ENCODE peak calls at places on chromosomes 13 and 19, in seven cellular contexts. Y is cardiac fibroblast, O is endothelial cell, V is GM23338, X is adrenal gland, G is OCI-LY7, J is glutamatergic neuron. Z is an unnamed sample.

GRCh38 chr19:58538257-58539168 is 5.4 kb upstream of the TRIM28 start:
- DNase-seq in O (peak), Y (peak), G (no peak), V (peak), X (no peak), J (peak), Z (peak)

GRCh38 chr13:45674908-45675307 is 27.2 kb upstream of the CBY2 start:
- DNase-seq in V (peak), J (no peak), O (no peak), G (no peak), X (no peak), Y (peak), Z (no peak)

GRCh38 chr13:24616514-24616913 is 63.7 kb upstream of the ATP12A start:
- DNase-seq in G (no peak), J (no peak), X (no peak), V (no peak), O (no peak), Y (no peak), Z (no peak)

GRCh38 chr19:6236310-6237291 is 43.2 kb downstream of the MLLT1 start:
- DNase-seq in Y (no peak), O (no peak), V (peak), J (no peak), G (no peak), X (peak), Z (no peak)

GRCh38 chr19:4061178-4061682 is 5.5 kb downstream of the ZBTB7A start:
- DNase-seq in V (peak), X (peak), J (no peak), G (peak), Y (peak), O (no peak), Z (no peak)

GRCh38 chr19:29705706-29706105 is 9.4 kb downstream of the C19orf12 start:
- DNase-seq in X (no peak), Y (no peak), G (no peak), J (no peak), V (no peak), O (no peak), Z (no peak)

GRCh38 chr13:46672338-46673090 is 119.5 kb downstream of the LRCH1 start:
- DNase-seq in V (no peak), O (no peak), G (no peak), X (no peak), Y (no peak), J (no peak), Z (no peak)

GRCh38 chr19:35023428-35023827 is 6.8 kb upstream of the SCN1B start:
- DNase-seq in V (no peak), O (no peak), Y (no peak), X (no peak), G (no peak), J (no peak), Z (no peak)

GRCh38 chr19:33720691-33721682 is 75.7 kb upstream of the KCTD15 start:
- DNase-seq in Y (no peak), O (no peak), V (no peak), G (no peak), J (no peak), X (no peak), Z (no peak)

GRCh38 chr19:34556500-34556899 is 74.9 kb downstream of the WTIP start:
- DNase-seq in Y (peak), V (peak), O (peak), J (peak), X (no peak), G (peak), Z (peak)

GRCh38 chr13:50910483-50910805 is 853 bp downstream of the RNASEH2B start:
- DNase-seq in O (peak), V (peak), J (peak), Y (peak), X (no peak), G (peak), Z (peak)

GRCh38 chr13:110592670-110593069 is 22.7 kb upstream of the NAXD start:
- DNase-seq in X (no peak), G (no peak), O (no peak), J (no peak), Y (no peak), V (no peak), Z (no peak)

GRCh38 chr19:51473009-51473707 is 5.2 kb upstream of the CEACAM18 start:
- DNase-seq in G (peak), Y (peak), O (peak), V (peak), X (peak), J (peak), Z (peak)

GRCh38 chr19:35076657-35077056 is 35.1 kb downstream of the HPN start:
- DNase-seq in O (no peak), X (no peak), V (no peak), J (no peak), G (peak), Y (no peak), Z (no peak)

GRCh38 chr13:52980695-52981094 is 47.9 kb upstream of the OLFM4 start:
- DNase-seq in O (no peak), G (no peak), V (no peak), J (no peak), Y (no peak), X (no peak), Z (no peak)

GRCh38 chr13:79860757-79861156 is 379.8 kb downstream of the NDFIP2 start:
- DNase-seq in Y (no peak), X (no peak), J (no peak), G (no peak), V (no peak), O (no peak), Z (no peak)

GRCh38 chr19:23070353-23070781 is 46.5 kb upstream of the ZNF730 start:
- DNase-seq in Y (peak), V (peak), O (no peak), G (no peak), X (peak), J (peak), Z (no peak)

GRCh38 chr19:46284635-46285034 is 12.2 kb upstream of the HIF3A start:
- DNase-seq in G (no peak), V (no peak), O (no peak), Y (no peak), X (no peak), J (no peak), Z (no peak)

GRCh38 chr19:45569619-45570421 is 14.8 kb downstream of the OPA3 start:
- DNase-seq in V (peak), O (peak), X (peak), J (peak), G (peak), Y (peak), Z (peak)

GRCh38 chr13:33145667-33146066 is 129.4 kb downstream of the KL start:
- DNase-seq in O (no peak), Y (no peak), V (no peak), X (no peak), J (no peak), G (no peak), Z (no peak)
- TF ChIP-seq CTCF in O (no peak), Y (no peak), V (no peak), X (no peak), J (no peak), G (no peak), Z (no peak)

GRCh38 chr13:27281420-27281819 is 10.8 kb downstream of the RASL11A start:
- DNase-seq in X (no peak), Y (no peak), V (no peak), O (no peak), J (no peak), G (no peak), Z (no peak)
- TF ChIP-seq CTCF in X (no peak), Y (no peak), V (no peak), O (no peak), J (no peak), G (no peak), Z (no peak)

DNA sequence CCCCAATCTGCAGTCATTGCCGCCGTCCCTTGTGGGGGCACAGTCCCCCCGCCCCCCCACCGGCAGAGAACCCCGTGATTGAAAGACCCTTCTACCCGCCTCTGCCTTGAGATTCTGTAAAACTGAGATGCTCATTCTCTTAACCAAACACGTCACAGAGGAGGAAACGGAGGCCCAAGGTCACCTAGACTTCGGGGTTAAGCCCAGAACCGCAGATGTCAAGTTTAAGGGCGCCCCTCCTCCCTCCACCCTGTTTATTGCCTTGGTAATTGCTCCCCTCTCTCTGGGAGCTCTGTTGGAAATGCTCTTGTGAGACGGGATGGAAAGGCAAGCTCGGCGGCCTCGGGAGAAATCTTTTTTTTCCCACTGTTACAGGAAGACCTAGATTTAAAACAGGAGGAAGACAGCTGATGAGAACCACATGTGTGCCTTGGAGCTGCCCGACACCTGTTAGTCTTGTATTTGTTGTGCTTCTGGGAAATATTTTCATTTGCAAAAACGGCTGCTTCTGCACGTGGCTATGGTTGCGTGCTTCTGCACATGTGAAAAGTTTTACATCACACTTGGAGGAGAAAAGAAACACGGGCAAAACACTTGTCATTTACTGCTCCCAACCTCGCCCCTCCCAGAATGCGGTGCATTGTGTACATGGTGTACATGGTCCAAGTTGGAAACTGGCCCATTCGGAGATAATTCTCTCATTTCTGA is 1.1 kb upstream of the MED26 start:
- DNase-seq in X (peak), Y (peak), O (no peak), J (no peak), G (peak), V (peak), Z (peak)
- TF ChIP-seq CTCF in X (no peak), Y (no peak), O (no peak), J (no peak), G (peak), V (no peak), Z (no peak)

GRCh38 chr19:10421981-10422461 is 1.7 kb downstream of the PDE4A start:
- DNase-seq in V (no peak), X (no peak), G (peak), O (no peak), J (no peak), Y (no peak), Z (no peak)

GRCh38 chr19:10419646-10420443 is 493 bp upstream of the PDE4A start:
- DNase-seq in O (peak), G (peak), V (peak), J (peak), Y (peak), X (no peak), Z (peak)

GRCh38 chr19:10421240-10421948 is 1.1 kb downstream of the PDE4A start:
- DNase-seq in O (no peak), Y (no peak), G (peak), X (no peak), J (no peak), V (no peak), Z (no peak)

GRCh38 chr19:10419200-10419645 is 1.1 kb upstream of the PDE4A start:
- DNase-seq in G (no peak), J (no peak), Y (no peak), X (no peak), O (no peak), V (no peak), Z (peak)

GRCh38 chr19:10420444-10421239 is at the start of gene PDE4A:
- DNase-seq in G (peak), X (no peak), Y (peak), J (peak), O (peak), V (peak), Z (peak)
- TF ChIP-seq CTCF in G (peak), X (no peak), Y (peak), J (peak), O (peak), V (peak), Z (peak)

DNA sequence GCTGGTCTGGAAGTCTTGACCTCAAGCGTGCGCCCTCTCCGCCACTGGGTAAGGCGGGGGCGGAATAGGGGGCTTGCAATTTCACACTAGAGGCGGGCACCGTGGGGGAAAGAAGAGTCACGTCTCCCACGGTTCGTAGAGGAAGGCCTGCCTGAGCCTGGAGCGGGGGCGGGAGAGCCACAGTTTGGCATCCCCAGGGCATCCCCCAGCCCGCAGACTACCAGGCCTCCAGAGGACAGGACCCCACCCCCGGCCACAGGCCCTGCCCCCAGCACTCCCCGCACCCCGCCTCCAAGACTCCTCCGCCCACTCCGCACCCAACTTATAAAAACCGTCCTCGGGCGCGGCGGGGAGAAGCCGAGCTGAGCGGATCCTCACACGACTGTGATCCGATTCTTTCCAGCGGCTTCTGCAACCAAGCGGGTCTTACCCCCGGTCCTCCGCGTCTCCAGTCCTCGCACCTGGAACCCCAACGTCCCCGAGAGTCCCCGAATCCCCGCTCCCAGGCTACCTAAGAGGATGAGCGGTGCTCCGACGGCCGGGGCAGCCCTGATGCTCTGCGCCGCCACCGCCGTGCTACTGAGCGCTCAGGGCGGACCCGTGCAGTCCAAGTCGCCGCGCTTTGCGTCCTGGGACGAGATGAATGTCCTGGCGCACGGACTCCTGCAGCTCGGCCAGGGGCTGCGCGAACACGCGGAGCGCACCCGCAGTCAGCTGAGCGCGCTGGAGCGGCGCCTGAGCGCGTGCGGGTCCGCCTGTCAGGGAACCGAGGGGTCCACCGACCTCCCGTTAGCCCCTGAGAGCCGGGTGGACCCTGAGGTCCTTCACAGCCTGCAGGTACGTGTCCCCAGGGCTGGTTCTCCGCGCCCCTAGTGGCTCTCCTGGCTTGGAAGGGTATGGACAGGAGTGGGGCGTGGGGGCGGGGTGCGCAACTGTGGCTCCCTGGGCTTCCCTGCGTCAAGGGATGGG is at the start of gene ANGPTL4:
- DNase-seq in J (peak), V (peak), Y (peak), X (peak), O (peak), G (no peak), Z (peak)
- TF ChIP-seq CTCF in J (no peak), V (peak), Y (peak), X (peak), O (no peak), G (no peak), Z (no peak)

GRCh38 chr19:13256918-13257317 is 106.7 kb downstream of the IER2 start:
- DNase-seq in O (no peak), Y (no peak), J (no peak), X (no peak), G (no peak), V (no peak), Z (no peak)

GRCh38 chr19:13255041-13255718 is 105.0 kb downstream of the IER2 start:
- DNase-seq in J (no peak), V (no peak), X (no peak), G (no peak), O (no peak), Y (no peak), Z (no peak)

GRCh38 chr19:13262450-13262849 is 112.2 kb downstream of the IER2 start:
- DNase-seq in Y (peak), O (no peak), V (peak), J (no peak), G (peak), X (no peak), Z (no peak)

GRCh38 chr19:13255719-13256059 is 105.5 kb downstream of the IER2 start:
- DNase-seq in O (no peak), J (no peak), Y (no peak), V (no peak), X (no peak), G (no peak), Z (no peak)

GRCh38 chr19:13260883-13261653 is 110.9 kb downstream of the IER2 start:
- DNase-seq in J (no peak), Y (peak), X (peak), O (no peak), V (no peak), G (no peak), Z (no peak)
- TF ChIP-seq CTCF in J (no peak), Y (peak), X (no peak), O (no peak), V (no peak), G (no peak), Z (no peak)

DNA sequence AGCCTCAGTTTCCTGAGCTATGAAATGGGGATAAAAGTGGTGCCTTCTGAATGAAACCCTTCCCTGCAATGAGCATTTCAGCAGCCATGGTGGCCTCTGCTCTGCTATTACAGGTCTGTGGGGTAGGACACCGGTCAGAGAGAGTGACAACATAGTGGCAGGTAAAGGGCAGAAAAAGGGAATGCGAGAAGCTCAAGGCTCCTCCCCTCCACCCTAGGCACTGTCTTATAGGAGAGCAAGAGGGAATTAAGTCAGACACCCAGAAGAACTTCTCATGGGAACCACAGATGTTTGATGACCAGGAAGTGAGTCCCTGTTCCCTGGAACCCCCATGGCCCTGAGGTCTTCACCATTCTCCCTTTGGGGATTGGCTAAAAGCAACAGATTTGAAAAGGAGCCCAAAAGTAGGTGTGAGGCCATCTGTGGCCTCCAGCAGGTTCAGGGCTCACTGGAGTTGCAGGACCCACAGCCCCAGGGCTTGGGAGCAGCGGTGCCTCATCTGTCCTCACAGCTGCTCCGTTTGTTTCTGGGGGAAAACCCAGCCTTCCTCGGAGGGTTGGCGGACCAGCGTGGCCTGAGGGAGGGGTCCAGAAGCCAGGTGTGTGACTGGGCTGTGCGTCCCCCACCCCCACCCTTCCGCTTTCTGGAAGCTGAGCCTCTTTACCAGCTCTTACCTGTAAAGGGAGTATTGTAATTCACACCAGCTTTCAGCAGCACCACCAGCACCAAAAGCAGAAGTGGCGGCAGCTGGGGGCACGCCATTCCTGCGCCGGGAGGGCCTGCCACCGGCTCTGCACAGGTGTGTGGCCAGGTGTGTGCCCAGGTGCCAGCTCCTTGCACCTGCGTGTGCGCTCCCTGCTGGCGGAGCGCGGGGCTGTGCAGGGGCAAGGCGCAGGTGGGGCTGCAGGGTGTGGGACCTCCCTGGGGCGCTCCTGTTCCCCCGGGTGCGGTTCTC is 19.4 kb downstream of the IQCN start:
- DNase-seq in Y (no peak), X (no peak), J (peak), V (peak), O (no peak), G (peak), Z (no peak)
- TF ChIP-seq CTCF in Y (no peak), X (no peak), J (no peak), V (peak), O (no peak), G (peak), Z (no peak)

DNA sequence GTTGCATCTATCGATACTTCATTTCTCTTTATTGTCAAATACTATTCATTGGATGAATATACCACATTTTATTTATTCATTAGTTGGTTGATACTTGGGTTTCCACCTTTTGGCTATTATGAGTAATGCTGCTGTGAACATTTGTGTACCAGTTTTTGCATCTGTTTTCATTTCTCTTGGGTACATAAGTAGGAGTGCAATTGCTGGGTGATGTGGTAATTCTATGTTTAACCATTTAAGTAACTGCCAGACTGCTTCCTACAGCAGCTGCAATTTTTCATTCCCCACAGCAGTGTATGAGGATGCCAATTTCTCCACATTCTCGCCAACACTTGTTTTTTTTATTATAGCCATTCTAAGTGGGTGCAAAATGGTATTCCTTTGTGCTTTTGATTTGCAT is 2.6 kb downstream of the KCNJ14 start:
- DNase-seq in X (no peak), G (no peak), J (no peak), V (no peak), Y (peak), O (no peak), Z (no peak)
- TF ChIP-seq CTCF in X (no peak), G (no peak), J (no peak), V (no peak), Y (no peak), O (no peak), Z (no peak)

GRCh38 chr19:1087813-1088418 is 7.3 kb downstream of the POLR2E start:
- DNase-seq in O (no peak), V (no peak), J (no peak), Y (no peak), G (peak), X (no peak), Z (no peak)
- TF ChIP-seq CTCF in O (no peak), V (no peak), J (no peak), Y (no peak), G (peak), X (no peak), Z (no peak)

GRCh38 chr13:25729201-25729600 is 322.6 kb downstream of the SHISA2 start:
- DNase-seq in Y (no peak), J (no peak), X (no peak), V (no peak), O (no peak), G (no peak), Z (no peak)

GRCh38 chr13:25727776-25728175 is 324.0 kb downstream of the SHISA2 start:
- DNase-seq in J (no peak), G (no peak), X (no peak), Y (no peak), V (peak), O (no peak), Z (no peak)

GRCh38 chr13:25727250-25727649 is 324.6 kb downstream of the SHISA2 start:
- DNase-seq in X (no peak), O (no peak), Y (no peak), J (no peak), G (no peak), V (no peak), Z (no peak)

GRCh38 chr13:25722893-25723292 is 328.9 kb downstream of the SHISA2 start:
- DNase-seq in V (no peak), G (no peak), Y (no peak), O (no peak), X (no peak), J (no peak), Z (no peak)

DNA sequence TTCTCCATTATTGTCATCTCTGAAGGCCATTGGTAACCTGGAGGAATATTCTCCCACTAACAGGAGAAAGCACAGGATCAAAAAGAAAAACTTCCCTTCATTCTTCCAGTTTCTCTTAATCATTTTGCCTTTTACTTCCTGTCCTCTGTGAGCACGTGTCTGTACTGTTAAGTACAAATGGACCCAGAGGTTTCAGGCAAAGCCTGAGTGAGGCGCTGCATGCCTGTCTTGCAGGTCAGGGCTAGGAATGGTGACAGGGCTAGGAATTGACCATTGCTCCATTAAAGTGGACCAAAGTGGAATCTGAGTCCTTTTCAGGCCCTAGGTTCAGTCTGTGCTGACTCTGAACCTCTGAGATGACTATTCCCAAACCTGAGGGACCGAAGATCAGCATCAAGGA is 326.7 kb downstream of the SHISA2 start:
- DNase-seq in Y (no peak), V (no peak), G (no peak), O (no peak), X (no peak), J (no peak), Z (no peak)
- TF ChIP-seq CTCF in Y (no peak), V (peak), G (peak), O (no peak), X (no peak), J (no peak), Z (no peak)